ENCODE peak calls at places on chromosome 9, in four cellular contexts. Y is A549, B is HepG2, C is K562. J is an unnamed sample.

GRCh38 chr9:131227112-131228058 is 48.9 kb downstream of the FAM78A start:
- DNase-seq in Y (peak), B (no peak), C (no peak), J (no peak)

GRCh38 chr9:99103909-99104458 is 929 bp upstream of the TGFBR1 start:
- DNase-seq in B (no peak), Y (peak), C (peak), J (no peak)

GRCh38 chr9:5551771-5552170 is 41.4 kb downstream of the PDCD1LG2 start:
- DNase-seq in Y (no peak), B (no peak), C (no peak), J (no peak)

GRCh38 chr9:86454701-86455402 is 100.6 kb upstream of the TUT7 start:
- DNase-seq in Y (no peak), B (no peak), C (no peak), J (no peak)

GRCh38 chr9:121404906-121405305 is 34.9 kb upstream of the STOM start:
- DNase-seq in B (no peak), Y (no peak), C (no peak), J (no peak)

GRCh38 chr9:70753311-70753710 is 338.9 kb upstream of the KLF9 start:
- DNase-seq in Y (no peak), B (no peak), C (no peak), J (no peak)

GRCh38 chr9:76756273-76756650 is 8.0 kb upstream of the PCA3 start:
- DNase-seq in Y (peak), C (no peak), B (peak), J (no peak)

GRCh38 chr9:82168585-82168984 is 180.0 kb downstream of the SPATA31D1 start:
- DNase-seq in B (no peak), Y (no peak), C (no peak), J (no peak)

GRCh38 chr9:136901516-136902258 is 15.4 kb downstream of the TRAF2 start:
- DNase-seq in C (peak), Y (peak), B (peak), J (peak)

GRCh38 chr9:18673179-18673578 is 199.2 kb downstream of the ADAMTSL1 start:
- DNase-seq in Y (no peak), C (no peak), B (no peak), J (no peak)

GRCh38 chr9:123365881-123366528 is 10.0 kb downstream of the CRB2 start:
- DNase-seq in B (no peak), C (no peak), Y (no peak), J (no peak)
- TF ChIP-seq POLR2AphosphoS2 in B (no peak), C (no peak), Y (no peak), J (no peak)

GRCh38 chr9:21028476-21028875 is 3.0 kb downstream of the HACD4 start:
- DNase-seq in B (no peak), Y (no peak), C (no peak), J (no peak)
- TF ChIP-seq POLR2AphosphoS2 in B (no peak), Y (no peak), C (no peak), J (no peak)

DNA sequence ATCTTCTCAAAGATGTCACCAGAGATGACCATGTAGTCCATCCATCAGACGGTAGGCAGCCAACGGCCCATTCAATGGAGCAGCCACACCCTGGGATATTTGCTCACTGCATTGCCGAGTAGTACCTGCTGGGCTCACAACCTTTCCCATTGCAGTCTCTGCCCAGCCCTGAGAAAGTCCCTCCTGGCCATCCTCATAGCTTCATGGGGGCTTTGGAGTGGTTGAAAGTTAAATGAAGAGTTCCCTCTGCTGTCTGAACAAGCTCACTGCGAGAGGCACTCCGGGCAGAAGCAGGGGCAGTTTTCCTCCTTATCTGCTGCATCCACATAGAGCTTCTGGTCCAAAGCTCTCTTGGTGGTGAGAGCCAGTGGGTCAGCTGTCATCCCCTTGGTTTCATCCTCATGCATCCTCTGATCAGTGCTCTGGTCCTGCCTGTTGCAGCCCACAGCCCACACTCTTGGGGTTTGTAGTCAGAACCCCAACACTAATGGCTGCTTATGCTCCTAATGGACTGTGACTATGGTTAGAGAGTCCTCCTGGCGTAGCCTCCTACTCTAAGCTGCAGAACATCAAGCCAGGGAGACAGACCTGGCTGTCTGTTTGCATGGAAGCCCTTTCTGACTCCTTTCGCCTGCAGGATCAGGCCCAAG is 23.3 kb downstream of the TNFSF8 start:
- DNase-seq in Y (peak), B (peak), C (no peak), J (no peak)
- TF ChIP-seq POLR2AphosphoS2 in Y (no peak), B (no peak), C (no peak), J (no peak)

GRCh38 chr9:133275105-133276000 is at the start of gene ABO:
- DNase-seq in C (peak), Y (no peak), B (no peak), J (no peak)
- TF ChIP-seq POLR2AphosphoS2 in C (no peak), Y (no peak), B (no peak), J (no peak)

GRCh38 chr9:127640908-127641545 is 28.9 kb downstream of the STXBP1 start:
- DNase-seq in C (no peak), B (no peak), Y (no peak), J (no peak)
- TF ChIP-seq POLR2AphosphoS2 in C (no peak), B (no peak), Y (no peak), J (no peak)

GRCh38 chr9:87713278-87713989 is 12.5 kb upstream of the CTSL start:
- DNase-seq in B (peak), C (peak), Y (peak), J (no peak)
- TF ChIP-seq POLR2AphosphoS2 in B (no peak), C (no peak), Y (no peak), J (no peak)

GRCh38 chr9:13806731-13807130 is 507.2 kb downstream of the NFIB start:
- DNase-seq in C (no peak), B (no peak), Y (no peak), J (no peak)
- TF ChIP-seq POLR2AphosphoS2 in C (no peak), B (no peak), Y (no peak), J (no peak)

DNA sequence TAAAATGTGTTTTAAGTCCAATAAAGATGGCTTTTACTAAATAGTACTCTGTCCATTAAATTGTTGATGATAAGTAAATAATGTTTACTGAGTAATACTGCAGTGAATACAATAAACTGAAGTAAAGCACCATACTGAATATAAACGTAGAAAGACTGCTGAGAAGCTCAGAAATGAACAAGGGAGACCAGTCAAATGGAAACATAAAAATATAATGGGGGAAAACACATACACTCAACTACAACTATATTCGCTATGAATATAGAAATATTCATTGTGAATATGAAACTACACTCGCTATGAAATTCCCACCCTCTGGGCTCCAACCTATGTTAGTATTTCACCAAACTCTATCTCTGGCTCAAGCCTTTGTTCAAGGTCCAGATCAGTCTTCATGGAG is 41.9 kb upstream of the UBQLN1 start:
- DNase-seq in C (no peak), Y (no peak), B (no peak), J (no peak)
- TF ChIP-seq POLR2AphosphoS2 in C (no peak), Y (no peak), B (no peak), J (no peak)